ENCODE peak calls at places on chromosome 17, in nine cellular contexts. B, G, A, R, N, E, Z, U and P are unnamed samples.

GRCh38 chr17:51467336-51467735 is 207.0 kb downstream of the UTP18 start:
- DNase-seq in B (no peak), G (no peak), A (no peak), R (no peak), N (no peak), E (no peak), Z (no peak), U (no peak), P (no peak)

GRCh38 chr17:31680126-31680525 is 178.9 kb downstream of the COPRS start:
- DNase-seq in B (no peak), G (no peak), A (no peak), R (no peak), N (no peak), E (no peak), Z (no peak), U (no peak), P (no peak)

GRCh38 chr17:62780951-62781350 is 27.2 kb downstream of the MARCHF10 start:
- DNase-seq in B (no peak), G (peak; percentile 46), A (peak; percentile 17), R (peak; percentile 22), N (peak; percentile 70), E (no peak), Z (no peak), U (no peak), P (no peak)

GRCh38 chr17:64320613-64321553 is 57.8 kb upstream of the TEX2 start:
- DNase-seq in B (peak; percentile 84), G (peak; percentile 94), A (peak; percentile 92), R (peak; percentile 98), N (peak; percentile 88), E (peak; percentile 24), Z (peak; percentile 74), U (peak; percentile 38), P (peak; percentile 84)

GRCh38 chr17:298791-299450 is 53.7 kb downstream of the RPH3AL start:
- DNase-seq in B (peak; percentile 4), G (peak; percentile 34), A (no peak), R (no peak), N (no peak), E (no peak), Z (peak; percentile 76), U (no peak), P (no peak)

GRCh38 chr17:69802045-69802740 is 272.8 kb upstream of the KCNJ16 start:
- DNase-seq in B (no peak), G (peak; percentile 17), A (no peak), R (no peak), N (no peak), E (no peak), Z (no peak), U (no peak), P (peak; percentile 19)

GRCh38 chr17:35242158-35242804 is 591 bp upstream of the SLFN5 start:
- DNase-seq in B (peak; percentile 53), G (peak; percentile 48), A (peak; percentile 39), R (peak; percentile 86), N (no peak), E (no peak), Z (peak; percentile 76), U (no peak), P (no peak)

GRCh38 chr17:14245002-14245401 is 8.3 kb upstream of the CDRT15 start:
- DNase-seq in B (no peak), G (no peak), A (no peak), R (no peak), N (no peak), E (no peak), Z (no peak), U (no peak), P (no peak)

GRCh38 chr17:77054926-77055325 is 85.8 kb upstream of the SEC14L1 start:
- DNase-seq in B (no peak), G (no peak), A (no peak), R (no peak), N (no peak), E (no peak), Z (no peak), U (no peak), P (no peak)

GRCh38 chr17:79631640-79632431 is 21.0 kb upstream of the RBFOX3 start:
- DNase-seq in B (no peak), G (no peak), A (no peak), R (no peak), N (no peak), E (no peak), Z (peak; percentile 28), U (no peak), P (no peak)

GRCh38 chr17:60168654-60169053 is 18.9 kb downstream of the CA4 start:
- DNase-seq in B (no peak), G (no peak), A (no peak), R (peak; percentile 61), N (no peak), E (no peak), Z (no peak), U (no peak), P (no peak)

GRCh38 chr17:64662774-64663367 is 764 bp upstream of the SMURF2 start:
- DNase-seq in B (no peak), G (no peak), A (no peak), R (peak; percentile 82), N (no peak), E (no peak), Z (no peak), U (no peak), P (no peak)

GRCh38 chr17:34386925-34387550 is 24.0 kb upstream of the CCL1 start:
- DNase-seq in B (peak; percentile 75), G (peak; percentile 71), A (peak; percentile 62), R (no peak), N (peak; percentile 35), E (no peak), Z (no peak), U (peak; percentile 3), P (no peak)

GRCh38 chr17:34820922-34821321 is 140.3 kb downstream of the CCT6B start:
- DNase-seq in B (no peak), G (no peak), A (no peak), R (peak; percentile 4), N (no peak), E (no peak), Z (no peak), U (no peak), P (no peak)

GRCh38 chr17:42405963-42406495 is 17.0 kb downstream of the CAVIN1 start:
- DNase-seq in B (peak; percentile 85), G (peak; percentile 75), A (peak; percentile 80), R (no peak), N (peak; percentile 83), E (peak; percentile 88), Z (peak; percentile 91), U (peak; percentile 27), P (peak; percentile 83)

GRCh38 chr17:65074778-65075250 is 18.3 kb upstream of the GNA13 start:
- DNase-seq in B (peak; percentile 51), G (no peak), A (peak; percentile 57), R (no peak), N (peak; percentile 40), E (no peak), Z (no peak), U (no peak), P (peak; percentile 93)

GRCh38 chr17:1720856-1721386 is 3.6 kb upstream of the WDR81 start:
- DNase-seq in B (peak; percentile 67), G (peak; percentile 73), A (peak; percentile 71), R (peak; percentile 62), N (peak; percentile 69), E (no peak), Z (peak; percentile 78), U (no peak), P (peak; percentile 75)

GRCh38 chr17:64442550-64442971 is 6.4 kb upstream of the MILR1 start:
- DNase-seq in B (no peak), G (no peak), A (no peak), R (peak; percentile 61), N (no peak), E (no peak), Z (no peak), U (no peak), P (no peak)

GRCh38 chr17:19770985-19771710 is 23.1 kb upstream of the ALDH3A1 start:
- DNase-seq in B (no peak), G (no peak), A (no peak), R (no peak), N (no peak), E (no peak), Z (peak; percentile 61), U (no peak), P (no peak)

GRCh38 chr17:50188521-50189395 is 12.7 kb downstream of the COL1A1 start:
- DNase-seq in B (peak; percentile 68), G (peak; percentile 70), A (no peak), R (no peak), N (no peak), E (no peak), Z (no peak), U (no peak), P (no peak)

GRCh38 chr17:9166678-9167077 is 145.4 kb downstream of the NTN1 start:
- DNase-seq in B (no peak), G (no peak), A (no peak), R (no peak), N (no peak), E (no peak), Z (no peak), U (no peak), P (no peak)

GRCh38 chr17:9158545-9159452 is 137.5 kb downstream of the NTN1 start:
- DNase-seq in B (no peak), G (peak; percentile 5), A (no peak), R (peak; percentile 53), N (no peak), E (no peak), Z (no peak), U (no peak), P (peak; percentile 42)

GRCh38 chr17:9162275-9162985 is 141.1 kb downstream of the NTN1 start:
- DNase-seq in B (no peak), G (no peak), A (no peak), R (no peak), N (no peak), E (no peak), Z (peak; percentile 97), U (no peak), P (no peak)
- TF ChIP-seq CTCF in B (no peak), G (no peak), A (no peak), R (peak; percentile 14), N (no peak), E (no peak), Z (peak; percentile 51), U (no peak), P (peak; percentile 2)

GRCh38 chr17:46978489-46979022 is 497 bp downstream of the RPRML start:
- DNase-seq in B (no peak), G (no peak), A (no peak), R (peak; percentile 19), N (no peak), E (no peak), Z (no peak), U (no peak), P (no peak)
- H3K4me3 ChIP-seq in B (peak overlapping the region; percentile 56), G (peak overlapping the region; percentile 45), A (peak overlapping the region; percentile 29), R (peak overlapping the region; percentile 70), N (no peak overlapping the region), E (peak overlapping the region; percentile 68), Z (peak overlapping the region; percentile 46), U (peak overlapping the region; percentile 17), P (peak overlapping the region; percentile 45)

GRCh38 chr17:28878981-28879380 is 18.6 kb downstream of the FLOT2 start:
- DNase-seq in B (peak; percentile 35), G (peak; percentile 55), A (peak; percentile 58), R (peak; percentile 52), N (peak; percentile 44), E (no peak), Z (no peak), U (no peak), P (peak; percentile 63)
- TF ChIP-seq CTCF in B (peak; percentile 39), G (peak; percentile 51), A (peak; percentile 51), R (peak; percentile 55), N (peak; percentile 10), E (peak; percentile 24), Z (no peak), U (peak; percentile 48), P (peak; percentile 70)

DNA sequence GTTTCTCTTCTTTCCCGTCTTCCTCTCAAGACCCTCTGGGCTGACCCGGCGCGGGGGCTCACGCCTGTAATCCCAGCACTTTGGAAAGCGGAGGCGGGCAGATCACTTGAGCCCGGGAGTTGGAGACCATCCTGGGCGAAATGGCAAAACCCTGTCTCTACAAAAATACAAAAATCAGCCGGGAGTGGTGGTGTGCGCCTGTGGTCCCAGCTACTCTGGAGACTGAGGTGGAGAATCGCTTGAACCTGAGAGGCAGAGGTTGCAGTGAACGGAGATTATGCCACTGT is 3.1 kb downstream of the HOXB1 start:
- DNase-seq in B (no peak), G (no peak), A (no peak), R (no peak), N (no peak), E (no peak), Z (no peak), U (no peak), P (no peak)
- H3K4me3 ChIP-seq in B (no peak overlapping the region), G (no peak overlapping the region), A (no peak overlapping the region), R (no peak overlapping the region), N (no peak overlapping the region), E (no peak overlapping the region), Z (no peak overlapping the region), U (no peak overlapping the region), P (no peak overlapping the region)